ENCODE peak calls at places on chromosomes 16 and 17, in four cellular contexts. One of them, this sample, is unnamed.

GRCh38 chr17:49848739-49849138 is 870 bp upstream of the TAC4 start:
- DNase-seq in dorsolateral prefrontal cortex: no peak
- DNase-seq in AG08396: no peak
- DNase-seq in nephron progenitor cell: no peak
- DNase-seq in this sample: no peak

GRCh38 chr17:66951605-66951953 is 12.9 kb upstream of the CACNG4 start:
- DNase-seq in dorsolateral prefrontal cortex: no peak
- DNase-seq in nephron progenitor cell: no peak
- DNase-seq in AG08396: no peak
- DNase-seq in this sample: no peak

GRCh38 chr17:35660902-35661301 is 70.5 kb upstream of the RASL10B start:
- DNase-seq in nephron progenitor cell: no peak
- DNase-seq in AG08396: no peak
- DNase-seq in dorsolateral prefrontal cortex: no peak
- DNase-seq in this sample: no peak

GRCh38 chr16:54152362-54153239 is 134.0 kb downstream of the IRX3 start:
- DNase-seq in dorsolateral prefrontal cortex: no peak
- DNase-seq in AG08396: no peak
- DNase-seq in nephron progenitor cell: no peak
- DNase-seq in this sample: no peak

GRCh38 chr17:49730078-49730786 is 22.5 kb upstream of the SLC35B1 start:
- DNase-seq in AG08396: peak
- DNase-seq in dorsolateral prefrontal cortex: peak
- DNase-seq in nephron progenitor cell: no peak
- DNase-seq in this sample: no peak

GRCh38 chr17:12953126-12953525 is 64.7 kb downstream of the ELAC2 start:
- DNase-seq in dorsolateral prefrontal cortex: peak
- DNase-seq in nephron progenitor cell: no peak
- DNase-seq in AG08396: no peak
- DNase-seq in this sample: no peak

GRCh38 chr16:78321611-78322010 is 222.2 kb downstream of the WWOX start:
- DNase-seq in nephron progenitor cell: no peak
- DNase-seq in dorsolateral prefrontal cortex: no peak
- DNase-seq in AG08396: no peak
- DNase-seq in this sample: no peak

GRCh38 chr16:65201446-65202010 is 79.7 kb upstream of the CDH11 start:
- DNase-seq in dorsolateral prefrontal cortex: no peak
- DNase-seq in AG08396: no peak
- DNase-seq in nephron progenitor cell: no peak
- DNase-seq in this sample: peak

GRCh38 chr17:57809879-57810278 is 40.0 kb downstream of the MRPS23 start:
- DNase-seq in nephron progenitor cell: no peak
- DNase-seq in dorsolateral prefrontal cortex: no peak
- DNase-seq in AG08396: no peak
- DNase-seq in this sample: peak

GRCh38 chr17:81165246-81166032 is at the start of gene PVALEF:
- DNase-seq in dorsolateral prefrontal cortex: peak
- DNase-seq in nephron progenitor cell: peak
- DNase-seq in AG08396: peak
- DNase-seq in this sample: peak

GRCh38 chr17:55883112-55883511 is 132.3 kb downstream of the PCTP start:
- DNase-seq in nephron progenitor cell: no peak
- DNase-seq in dorsolateral prefrontal cortex: no peak
- DNase-seq in AG08396: no peak
- DNase-seq in this sample: no peak

GRCh38 chr17:6823011-6823442 is 8.5 kb downstream of the TEKT1 start:
- DNase-seq in AG08396: peak
- DNase-seq in dorsolateral prefrontal cortex: no peak
- DNase-seq in nephron progenitor cell: no peak
- DNase-seq in this sample: no peak

GRCh38 chr16:50448522-50448921 is 79.7 kb upstream of the BRD7 start:
- DNase-seq in nephron progenitor cell: no peak
- DNase-seq in AG08396: no peak
- DNase-seq in dorsolateral prefrontal cortex: no peak
- DNase-seq in this sample: no peak

GRCh38 chr17:7704601-7705268 is at the start of gene EFNB3:
- DNase-seq in dorsolateral prefrontal cortex: no peak
- DNase-seq in nephron progenitor cell: peak
- DNase-seq in AG08396: no peak
- DNase-seq in this sample: peak

GRCh38 chr17:29561541-29562517 is 5.0 kb downstream of the ABHD15 start:
- DNase-seq in AG08396: peak
- DNase-seq in nephron progenitor cell: peak
- DNase-seq in dorsolateral prefrontal cortex: no peak
- DNase-seq in this sample: no peak

GRCh38 chr16:3012246-3012645 is 477 bp upstream of the CLDN9 start:
- DNase-seq in dorsolateral prefrontal cortex: no peak
- DNase-seq in AG08396: no peak
- DNase-seq in nephron progenitor cell: peak
- DNase-seq in this sample: no peak

GRCh38 chr17:6558932-6559752 is 2.8 kb upstream of the PITPNM3 start:
- DNase-seq in AG08396: no peak
- DNase-seq in nephron progenitor cell: no peak
- DNase-seq in dorsolateral prefrontal cortex: no peak
- DNase-seq in this sample: no peak

GRCh38 chr16:49527621-49528020 is 154.0 kb downstream of the C16orf78 start:
- DNase-seq in nephron progenitor cell: no peak
- DNase-seq in dorsolateral prefrontal cortex: no peak
- DNase-seq in AG08396: no peak
- DNase-seq in this sample: peak

GRCh38 chr16:54657058-54657708 is 273.5 kb upstream of the IRX5 start:
- DNase-seq in nephron progenitor cell: no peak
- DNase-seq in dorsolateral prefrontal cortex: no peak
- DNase-seq in AG08396: no peak
- DNase-seq in this sample: no peak

GRCh38 chr16:54355251-54355650 is 68.7 kb upstream of the IRX3 start:
- DNase-seq in dorsolateral prefrontal cortex: no peak
- DNase-seq in nephron progenitor cell: no peak
- DNase-seq in AG08396: no peak
- DNase-seq in this sample: no peak

GRCh38 chr17:60863892-60864673 is 186.4 kb downstream of the BCAS3 start:
- DNase-seq in dorsolateral prefrontal cortex: no peak
- DNase-seq in nephron progenitor cell: no peak
- DNase-seq in AG08396: no peak
- DNase-seq in this sample: no peak

GRCh38 chr16:68091604-68092261 is 6.6 kb downstream of the NFATC3 start:
- DNase-seq in nephron progenitor cell: no peak
- DNase-seq in dorsolateral prefrontal cortex: no peak
- DNase-seq in AG08396: peak
- DNase-seq in this sample: peak

GRCh38 chr16:88529596-88529995 is 40.6 kb upstream of the ZC3H18 start:
- DNase-seq in AG08396: no peak
- DNase-seq in nephron progenitor cell: no peak
- DNase-seq in dorsolateral prefrontal cortex: no peak
- DNase-seq in this sample: no peak

GRCh38 chr17:61426482-61427304 is 25.5 kb upstream of the TBX4 start:
- DNase-seq in AG08396: peak
- DNase-seq in dorsolateral prefrontal cortex: no peak
- DNase-seq in nephron progenitor cell: no peak
- DNase-seq in this sample: no peak

GRCh38 chr16:74718741-74719610 is 18.3 kb upstream of the MLKL start:
- DNase-seq in dorsolateral prefrontal cortex: no peak
- DNase-seq in nephron progenitor cell: no peak
- DNase-seq in AG08396: no peak
- DNase-seq in this sample: no peak